ENCODE peak calls at places on chromosomes 5 and 9, in seven cellular contexts. P, U, W, J, C, B and S are unnamed samples.

GRCh38 chr9:112559629-112560413 is 73.2 kb downstream of the KIAA1958 start:
- DNase-seq in U (no peak), B (no peak), W (peak), P (no peak), J (peak), C (no peak), S (peak)

GRCh38 chr9:137434498-137435380 is 6.4 kb downstream of the ENTPD8 start:
- DNase-seq in U (no peak), C (no peak), P (no peak), W (no peak), J (no peak), B (no peak), S (no peak)

GRCh38 chr5:145497041-145497440 is 338.1 kb downstream of the PRELID2 start:
- DNase-seq in C (no peak), U (no peak), P (no peak), B (no peak), W (no peak), J (no peak), S (peak)

GRCh38 chr5:165999693-166000092 is 2291.8 kb upstream of the WWC1 start:
- DNase-seq in P (no peak), U (no peak), W (no peak), C (no peak), B (no peak), J (no peak), S (no peak)

GRCh38 chr5:173823721-173824567 is 64.2 kb upstream of the CPEB4 start:
- DNase-seq in J (peak), P (peak), B (peak), C (no peak), W (peak), U (peak), S (peak)

GRCh38 chr5:26622947-26623346 is 415.4 kb downstream of the CDH9 start:
- DNase-seq in U (no peak), B (no peak), P (no peak), W (no peak), J (no peak), C (no peak), S (no peak)

GRCh38 chr9:109113892-109114609 is 5.7 kb downstream of the TMEM245 start:
- DNase-seq in J (no peak), C (no peak), P (no peak), W (no peak), U (no peak), B (no peak), S (peak)

GRCh38 chr5:134135091-134135655 is 20.7 kb downstream of the TCF7 start:
- DNase-seq in J (no peak), P (no peak), B (no peak), U (no peak), W (no peak), C (no peak), S (no peak)

GRCh38 chr9:114386886-114387677 is 700 bp downstream of the AKNA start:
- DNase-seq in C (no peak), U (peak), B (no peak), P (no peak), W (no peak), J (peak), S (no peak)

GRCh38 chr5:83608122-83608521 is 112.5 kb downstream of the HAPLN1 start:
- DNase-seq in C (peak), J (peak), U (peak), W (peak), B (peak), P (no peak), S (peak)

GRCh38 chr9:122518841-122519240 is at the start of gene OR1J4:
- DNase-seq in U (no peak), P (no peak), J (no peak), W (no peak), C (no peak), B (no peak), S (no peak)

GRCh38 chr5:127599321-127599720 is 49.6 kb upstream of the CTXN3 start:
- DNase-seq in U (no peak), B (no peak), C (no peak), W (no peak), J (no peak), P (no peak), S (no peak)

GRCh38 chr9:14271078-14271673 is 42.8 kb downstream of the NFIB start:
- DNase-seq in C (no peak), W (peak), J (peak), U (peak), B (no peak), P (no peak), S (peak)

GRCh38 chr5:74647096-74647495 is 6.6 kb upstream of the ENC1 start:
- DNase-seq in B (no peak), P (no peak), W (peak), C (no peak), J (no peak), U (no peak), S (no peak)

GRCh38 chr5:31944683-31945445 is 229.3 kb downstream of the GOLPH3 start:
- DNase-seq in U (no peak), W (no peak), B (no peak), C (no peak), P (no peak), J (no peak), S (no peak)

GRCh38 chr5:163379298-163380155 is 57.9 kb upstream of the CCNG1 start:
- DNase-seq in C (no peak), J (peak), W (peak), B (peak), U (peak), P (peak), S (peak)

GRCh38 chr9:74577956-74578355 is 80.8 kb downstream of the RORB start:
- DNase-seq in W (peak), J (no peak), U (peak), B (no peak), P (no peak), C (no peak), S (peak)

GRCh38 chr9:2243666-2244555 is 228.8 kb downstream of the SMARCA2 start:
- DNase-seq in B (no peak), P (no peak), W (no peak), U (peak), J (no peak), C (no peak), S (no peak)

GRCh38 chr5:147576646-147577535 is 67.0 kb upstream of the DPYSL3 start:
- DNase-seq in U (peak), B (no peak), W (peak), J (peak), C (peak), P (no peak), S (peak)

GRCh38 chr9:109975574-109976327 is 195.8 kb downstream of the PALM2AKAP2 start:
- DNase-seq in J (peak), U (peak), W (no peak), B (peak), P (peak), C (no peak), S (peak)

GRCh38 chr5:142540774-142541466 is 145.0 kb downstream of the FGF1 start:
- DNase-seq in J (peak), U (peak), W (no peak), P (peak), C (no peak), B (no peak), S (peak)

GRCh38 chr5:149924481-149924880 is 20.1 kb downstream of the PDE6A start:
- DNase-seq in B (no peak), P (no peak), J (no peak), U (no peak), W (no peak), C (no peak), S (peak)

GRCh38 chr9:134618823-134619454 is 22.7 kb upstream of the COL5A1 start:
- DNase-seq in U (no peak), J (no peak), P (no peak), B (no peak), W (no peak), C (no peak), S (no peak)

GRCh38 chr5:40736103-40736875 is 19.5 kb downstream of the TTC33 start:
- DNase-seq in U (peak), W (peak), P (no peak), J (peak), B (peak), C (no peak), S (peak)

GRCh38 chr5:143400541-143401252 is 2.8 kb downstream of the NR3C1 start:
- DNase-seq in B (no peak), W (peak), C (no peak), J (peak), U (peak), P (no peak), S (peak)

GRCh38 chr5:65418661-65419060 is 63.1 kb downstream of the ADAMTS6 start:
- DNase-seq in P (no peak), J (peak), W (no peak), C (no peak), B (peak), U (no peak), S (peak)

GRCh38 chr5:146340260-146341081 is 1.8 kb downstream of the POU4F3 start:
- DNase-seq in P (no peak), J (peak), W (peak), B (peak), U (peak), C (peak), S (peak)

GRCh38 chr5:141558150-141558549 is 60.6 kb downstream of the DIAPH1 start:
- DNase-seq in C (no peak), U (peak), J (peak), W (peak), P (no peak), B (no peak), S (peak)

GRCh38 chr5:170747851-170748250 is 35.7 kb upstream of the GABRP start:
- DNase-seq in W (no peak), P (no peak), U (peak), C (peak), J (no peak), B (no peak), S (peak)

GRCh38 chr5:165497707-165498106 is 1992.3 kb downstream of the MAT2B start:
- DNase-seq in J (peak), B (no peak), W (no peak), P (no peak), C (no peak), U (peak), S (peak)

GRCh38 chr5:40685191-40685590 is 5.5 kb downstream of the PTGER4 start:
- DNase-seq in C (no peak), J (no peak), W (no peak), P (no peak), U (no peak), B (no peak), S (no peak)

GRCh38 chr5:30040483-30041116 is 1152.9 kb upstream of the CDH6 start:
- DNase-seq in B (peak), J (peak), P (no peak), C (peak), W (peak), U (peak), S (peak)

GRCh38 chr5:141326088-141326854 is 4.0 kb upstream of the PCDHGA1 start:
- DNase-seq in C (peak), W (peak), U (peak), B (peak), P (no peak), J (peak), S (peak)

GRCh38 chr9:137052293-137052692 is 1.6 kb downstream of the ENTPD2 start:
- DNase-seq in W (no peak), B (no peak), U (no peak), J (no peak), C (no peak), P (no peak), S (no peak)

GRCh38 chr5:135246923-135247795 is 151.9 kb downstream of the MACROH2A1 start:
- DNase-seq in C (peak), J (peak), B (peak), W (peak), P (peak), U (peak), S (peak)

GRCh38 chr5:310941-311434 is 10.5 kb upstream of the AHRR start:
- DNase-seq in J (peak), P (no peak), C (no peak), W (no peak), B (no peak), U (peak), S (peak)

GRCh38 chr5:307306-307705 is 14.2 kb upstream of the AHRR start:
- DNase-seq in U (no peak), J (no peak), C (no peak), W (no peak), P (no peak), B (no peak), S (no peak)

GRCh38 chr5:307794-308579 is 13.5 kb upstream of the AHRR start:
- DNase-seq in B (no peak), P (no peak), C (no peak), U (no peak), J (no peak), W (no peak), S (no peak)

GRCh38 chr5:310516-310915 is 11.0 kb upstream of the AHRR start:
- DNase-seq in W (no peak), U (no peak), B (no peak), P (no peak), C (no peak), J (no peak), S (no peak)

DNA sequence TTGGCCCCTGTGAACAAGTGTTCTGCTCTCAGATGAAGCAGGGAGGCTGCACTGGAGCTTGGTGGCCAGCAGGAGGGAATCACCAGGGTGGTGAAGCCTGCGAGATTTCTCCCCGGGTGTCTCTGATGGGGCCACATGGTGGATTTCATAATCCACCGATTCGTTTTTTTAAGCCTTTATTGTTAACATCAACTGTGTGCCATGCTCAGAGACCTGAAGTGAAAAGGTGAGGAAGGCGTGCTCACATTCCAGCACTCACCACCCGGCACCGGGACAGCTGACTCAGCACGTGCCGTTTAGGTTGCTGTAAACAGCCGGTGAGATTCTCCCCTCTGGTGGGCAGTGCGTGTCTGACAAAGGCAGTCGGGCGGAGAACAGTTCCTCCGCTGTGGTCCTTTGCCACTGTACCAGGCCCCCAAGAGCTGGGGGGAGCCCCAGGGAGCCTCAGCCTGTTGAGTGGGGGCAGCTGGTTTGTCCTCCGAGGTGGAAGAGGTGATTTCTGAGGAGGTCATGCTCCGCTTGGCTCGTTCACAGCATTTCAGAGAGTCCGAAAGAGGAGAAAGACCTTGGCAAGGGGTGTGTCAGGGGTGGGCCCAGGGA is 12.7 kb upstream of the AHRR start:
- DNase-seq in J (peak), C (no peak), B (peak), U (peak), W (peak), P (no peak), S (peak)
- TF ChIP-seq CTCF in J (no peak), C (no peak), B (peak), U (peak), W (peak), P (peak), S (peak)

DNA sequence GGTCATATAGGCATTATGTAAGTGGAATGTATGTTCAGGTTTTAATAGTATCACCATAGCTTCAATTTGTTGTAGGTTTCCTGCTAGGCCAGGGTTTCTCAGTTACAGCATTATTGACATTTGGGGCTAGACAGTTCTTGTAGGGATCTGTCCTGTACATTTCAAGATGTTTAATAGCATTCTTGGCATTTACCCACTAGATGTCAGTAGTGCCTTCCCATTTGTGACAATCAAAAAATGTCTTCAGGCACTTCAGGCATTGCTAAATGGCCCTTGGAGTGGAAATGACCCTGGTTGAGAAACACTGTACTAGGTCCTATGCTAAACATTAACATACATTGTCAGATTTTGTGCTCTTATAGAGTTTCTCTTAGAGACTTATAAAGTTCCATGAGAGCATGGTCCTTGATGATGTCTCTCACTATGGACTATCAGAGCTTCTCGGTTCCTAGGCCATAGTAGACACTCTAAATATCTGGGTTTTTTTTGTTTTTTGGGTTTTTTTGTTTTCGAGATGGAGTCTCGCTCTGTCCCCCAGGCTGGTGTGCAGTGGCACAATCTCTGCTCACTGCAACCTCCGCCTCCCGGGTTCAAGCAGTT is 1.4 kb downstream of the KIF20A start:
- DNase-seq in J (peak), B (peak), U (peak), C (no peak), W (peak), P (peak), S (peak)
- H3K4me3 ChIP-seq in J (peak), B (peak), U (peak), C (peak), W (no peak), P (peak), S (peak)

DNA sequence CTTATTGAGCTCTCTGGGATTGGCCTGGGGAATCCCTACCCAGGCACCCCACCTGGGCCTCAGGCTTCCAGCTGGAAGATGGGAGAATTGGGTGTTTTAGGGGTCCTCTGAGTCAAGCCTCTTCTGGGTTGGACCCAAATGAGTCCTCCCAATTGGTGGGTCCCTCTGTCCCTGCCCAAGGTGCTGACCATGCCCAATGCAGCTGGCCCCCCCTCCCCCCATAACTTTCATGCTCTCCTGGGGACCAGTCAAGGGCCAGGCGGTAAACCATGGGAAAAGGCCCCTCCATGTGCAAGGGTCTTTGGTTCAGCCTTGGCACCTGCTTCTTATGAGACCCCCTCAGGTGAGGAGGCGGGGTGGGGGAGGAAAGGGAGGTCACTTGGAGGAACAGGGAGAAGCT is 3.4 kb upstream of the PSD2 start:
- DNase-seq in B (no peak), W (no peak), U (no peak), P (no peak), J (no peak), C (no peak), S (no peak)
- TF ChIP-seq CTCF in B (no peak), W (no peak), U (no peak), P (no peak), J (no peak), C (no peak), S (no peak)

GRCh38 chr9:127554966-127555829 is 56.9 kb upstream of the STXBP1 start:
- DNase-seq in U (no peak), J (no peak), C (no peak), W (no peak), P (no peak), B (no peak), S (no peak)

GRCh38 chr9:127557998-127558546 is 54.0 kb upstream of the STXBP1 start:
- DNase-seq in J (no peak), W (no peak), C (no peak), U (no peak), P (no peak), B (no peak), S (no peak)

GRCh38 chr9:127556871-127557270 is 55.2 kb upstream of the STXBP1 start:
- DNase-seq in C (no peak), W (no peak), P (no peak), U (no peak), J (no peak), B (no peak), S (no peak)

GRCh38 chr9:127557466-127557869 is 54.6 kb upstream of the STXBP1 start:
- DNase-seq in W (no peak), C (no peak), B (no peak), P (no peak), U (peak), J (no peak), S (peak)

GRCh38 chr9:127555830-127556820 is 56.0 kb upstream of the STXBP1 start:
- DNase-seq in W (peak), U (peak), J (peak), C (no peak), B (peak), P (peak), S (peak)
- H3K4me3 ChIP-seq in W (no peak), U (no peak), J (no peak), C (no peak), B (no peak), P (peak), S (no peak)

GRCh38 chr5:179342577-179342976 is 2.7 kb downstream of the ADAMTS2 start:
- DNase-seq in P (no peak), J (peak), U (peak), B (no peak), W (no peak), C (no peak), S (peak)
- TF ChIP-seq CTCF in P (peak), J (peak), U (peak), B (no peak), W (no peak), C (no peak), S (peak)

GRCh38 chr5:132459983-132460834 is 30.4 kb downstream of the IRF1 start:
- DNase-seq in B (no peak), J (no peak), C (no peak), W (no peak), P (no peak), U (no peak), S (no peak)
- H3K4me3 ChIP-seq in B (no peak), J (no peak), C (no peak), W (no peak), P (no peak), U (no peak), S (no peak)

DNA sequence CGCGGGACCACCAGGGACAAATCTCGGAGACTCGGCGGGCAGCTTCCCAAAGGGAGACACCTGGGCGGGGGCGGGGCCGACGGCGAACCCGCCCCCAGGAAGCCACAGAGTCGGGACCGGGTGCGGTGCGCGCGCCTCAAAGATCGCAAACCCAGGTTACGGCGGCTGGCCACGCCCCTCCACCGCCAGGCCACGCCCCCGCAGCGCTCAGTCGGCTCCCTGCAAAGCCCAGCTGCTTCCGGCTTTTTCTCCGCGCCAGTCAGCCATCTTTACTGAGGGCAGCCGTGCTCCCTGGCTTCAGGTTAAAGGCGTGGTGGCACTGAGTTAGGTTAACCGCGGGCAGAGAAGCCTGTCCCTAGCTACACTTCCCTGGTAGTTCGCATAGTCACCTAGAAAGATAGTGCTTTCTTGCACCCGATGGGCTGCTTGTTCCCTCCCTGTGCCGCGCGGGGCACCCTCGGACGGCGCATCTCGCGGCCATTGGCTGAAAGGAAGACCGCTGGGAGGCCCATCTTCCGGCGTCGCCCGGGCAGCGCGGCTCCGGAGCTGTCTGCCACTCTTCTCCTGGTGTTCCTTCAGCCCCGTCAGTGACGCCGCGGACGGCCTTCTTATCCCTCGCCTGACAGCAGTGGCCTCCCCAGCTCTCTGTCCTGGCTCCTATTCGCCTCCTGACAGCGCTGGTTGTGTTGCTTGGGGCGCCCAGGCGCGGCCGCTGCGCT is at the start of gene TBC1D2:
- DNase-seq in C (peak), W (peak), U (peak), B (peak), J (peak), P (peak), S (peak)
- TF ChIP-seq CTCF in C (no peak), W (peak), U (peak), B (peak), J (peak), P (no peak), S (peak)